ENCODE peak calls at places on chromosomes 2 and 18, in seven cellular contexts. One of them, this sample, is unnamed.

GRCh38 chr2:239113164-239113563 is 265.3 kb downstream of the TWIST2 start:
- DNase-seq in fibroblast of lung: peak
- DNase-seq in progenitor cell of endocrine pancreas: no peak
- DNase-seq in SK-N-SH: no peak
- DNase-seq in B cell: no peak
- DNase-seq in BE2C: no peak
- DNase-seq in left ventricle myocardium inferior: no peak
- DNase-seq in this sample: no peak

GRCh38 chr2:216242365-216242764 is 129.9 kb downstream of the MARCHF4 start:
- DNase-seq in fibroblast of lung: no peak
- DNase-seq in left ventricle myocardium inferior: peak
- DNase-seq in BE2C: peak
- DNase-seq in SK-N-SH: peak
- DNase-seq in progenitor cell of endocrine pancreas: no peak
- DNase-seq in B cell: no peak
- DNase-seq in this sample: no peak

GRCh38 chr18:22254088-22254487 is 84.7 kb downstream of the GATA6 start:
- DNase-seq in B cell: no peak
- DNase-seq in left ventricle myocardium inferior: no peak
- DNase-seq in SK-N-SH: no peak
- DNase-seq in BE2C: no peak
- DNase-seq in fibroblast of lung: no peak
- DNase-seq in progenitor cell of endocrine pancreas: no peak
- DNase-seq in this sample: peak

GRCh38 chr2:188811522-188811921 is 162.7 kb upstream of the COL3A1 start:
- DNase-seq in left ventricle myocardium inferior: no peak
- DNase-seq in fibroblast of lung: peak
- DNase-seq in B cell: no peak
- DNase-seq in BE2C: no peak
- DNase-seq in SK-N-SH: no peak
- DNase-seq in progenitor cell of endocrine pancreas: no peak
- DNase-seq in this sample: no peak

GRCh38 chr2:56749152-56749752 is 565.5 kb downstream of the CCDC85A start:
- DNase-seq in B cell: no peak
- DNase-seq in fibroblast of lung: peak
- DNase-seq in SK-N-SH: no peak
- DNase-seq in BE2C: no peak
- DNase-seq in left ventricle myocardium inferior: no peak
- DNase-seq in progenitor cell of endocrine pancreas: no peak
- DNase-seq in this sample: no peak

GRCh38 chr2:53519925-53520629 is 247.5 kb upstream of the CHAC2 start:
- DNase-seq in left ventricle myocardium inferior: no peak
- DNase-seq in SK-N-SH: no peak
- DNase-seq in progenitor cell of endocrine pancreas: no peak
- DNase-seq in fibroblast of lung: no peak
- DNase-seq in BE2C: no peak
- DNase-seq in B cell: no peak
- DNase-seq in this sample: no peak

GRCh38 chr2:199911052-199911876 is at the start of gene C2orf69:
- DNase-seq in SK-N-SH: peak
- DNase-seq in progenitor cell of endocrine pancreas: peak
- DNase-seq in fibroblast of lung: peak
- DNase-seq in BE2C: peak
- DNase-seq in left ventricle myocardium inferior: peak
- DNase-seq in B cell: peak
- DNase-seq in this sample: peak

GRCh38 chr2:38171208-38171858 is 95.4 kb upstream of the CYP1B1 start:
- DNase-seq in fibroblast of lung: peak
- DNase-seq in SK-N-SH: no peak
- DNase-seq in progenitor cell of endocrine pancreas: no peak
- DNase-seq in B cell: no peak
- DNase-seq in left ventricle myocardium inferior: no peak
- DNase-seq in BE2C: no peak
- DNase-seq in this sample: no peak

GRCh38 chr2:215895330-215895729 is 118.0 kb downstream of the MREG start:
- DNase-seq in BE2C: no peak
- DNase-seq in left ventricle myocardium inferior: no peak
- DNase-seq in B cell: no peak
- DNase-seq in progenitor cell of endocrine pancreas: no peak
- DNase-seq in SK-N-SH: no peak
- DNase-seq in fibroblast of lung: no peak
- DNase-seq in this sample: no peak

GRCh38 chr18:48122376-48122775 is 191.9 kb upstream of the SMAD2 start:
- DNase-seq in left ventricle myocardium inferior: no peak
- DNase-seq in B cell: no peak
- DNase-seq in SK-N-SH: no peak
- DNase-seq in BE2C: no peak
- DNase-seq in progenitor cell of endocrine pancreas: no peak
- DNase-seq in fibroblast of lung: no peak
- DNase-seq in this sample: no peak

GRCh38 chr2:207333599-207334308 is 168.0 kb upstream of the KLF7 start:
- DNase-seq in fibroblast of lung: no peak
- DNase-seq in SK-N-SH: no peak
- DNase-seq in B cell: no peak
- DNase-seq in progenitor cell of endocrine pancreas: no peak
- DNase-seq in BE2C: no peak
- DNase-seq in left ventricle myocardium inferior: no peak
- DNase-seq in this sample: no peak

GRCh38 chr2:134420920-134421319 is 167.0 kb downstream of the MGAT5 start:
- DNase-seq in progenitor cell of endocrine pancreas: no peak
- DNase-seq in SK-N-SH: no peak
- DNase-seq in B cell: no peak
- DNase-seq in BE2C: no peak
- DNase-seq in fibroblast of lung: no peak
- DNase-seq in left ventricle myocardium inferior: no peak
- DNase-seq in this sample: no peak

GRCh38 chr18:70705831-70706416 is 417.1 kb downstream of the SOCS6 start:
- DNase-seq in fibroblast of lung: no peak
- DNase-seq in left ventricle myocardium inferior: no peak
- DNase-seq in SK-N-SH: no peak
- DNase-seq in progenitor cell of endocrine pancreas: no peak
- DNase-seq in B cell: no peak
- DNase-seq in BE2C: no peak
- DNase-seq in this sample: no peak

GRCh38 chr2:95231723-95232122 is 24.4 kb downstream of the ZNF892 start:
- DNase-seq in SK-N-SH: peak
- DNase-seq in fibroblast of lung: peak
- DNase-seq in B cell: no peak
- DNase-seq in progenitor cell of endocrine pancreas: peak
- DNase-seq in left ventricle myocardium inferior: peak
- DNase-seq in BE2C: peak
- DNase-seq in this sample: no peak

GRCh38 chr2:129191530-129191929 is 787.9 kb upstream of the RAB6C start:
- DNase-seq in left ventricle myocardium inferior: no peak
- DNase-seq in BE2C: no peak
- DNase-seq in SK-N-SH: no peak
- DNase-seq in progenitor cell of endocrine pancreas: no peak
- DNase-seq in fibroblast of lung: no peak
- DNase-seq in B cell: no peak
- DNase-seq in this sample: no peak

GRCh38 chr18:11960743-11961380 is 20.4 kb upstream of the IMPA2 start:
- DNase-seq in SK-N-SH: no peak
- DNase-seq in progenitor cell of endocrine pancreas: no peak
- DNase-seq in fibroblast of lung: no peak
- DNase-seq in B cell: no peak
- DNase-seq in BE2C: no peak
- DNase-seq in left ventricle myocardium inferior: no peak
- DNase-seq in this sample: no peak

GRCh38 chr18:11962586-11962985 is 18.7 kb upstream of the IMPA2 start:
- DNase-seq in progenitor cell of endocrine pancreas: no peak
- DNase-seq in B cell: no peak
- DNase-seq in SK-N-SH: no peak
- DNase-seq in BE2C: no peak
- DNase-seq in fibroblast of lung: no peak
- DNase-seq in left ventricle myocardium inferior: no peak
- DNase-seq in this sample: no peak

GRCh38 chr18:11963991-11964484 is 17.3 kb upstream of the IMPA2 start:
- DNase-seq in B cell: no peak
- DNase-seq in SK-N-SH: no peak
- DNase-seq in left ventricle myocardium inferior: no peak
- DNase-seq in fibroblast of lung: no peak
- DNase-seq in BE2C: no peak
- DNase-seq in progenitor cell of endocrine pancreas: no peak
- DNase-seq in this sample: no peak
- TF ChIP-seq CTCF in B cell: no peak
- TF ChIP-seq CTCF in SK-N-SH: no peak
- TF ChIP-seq CTCF in left ventricle myocardium inferior: no peak
- TF ChIP-seq CTCF in fibroblast of lung: no peak
- TF ChIP-seq CTCF in BE2C: no peak
- TF ChIP-seq CTCF in progenitor cell of endocrine pancreas: no peak
- TF ChIP-seq CTCF in this sample: peak

DNA sequence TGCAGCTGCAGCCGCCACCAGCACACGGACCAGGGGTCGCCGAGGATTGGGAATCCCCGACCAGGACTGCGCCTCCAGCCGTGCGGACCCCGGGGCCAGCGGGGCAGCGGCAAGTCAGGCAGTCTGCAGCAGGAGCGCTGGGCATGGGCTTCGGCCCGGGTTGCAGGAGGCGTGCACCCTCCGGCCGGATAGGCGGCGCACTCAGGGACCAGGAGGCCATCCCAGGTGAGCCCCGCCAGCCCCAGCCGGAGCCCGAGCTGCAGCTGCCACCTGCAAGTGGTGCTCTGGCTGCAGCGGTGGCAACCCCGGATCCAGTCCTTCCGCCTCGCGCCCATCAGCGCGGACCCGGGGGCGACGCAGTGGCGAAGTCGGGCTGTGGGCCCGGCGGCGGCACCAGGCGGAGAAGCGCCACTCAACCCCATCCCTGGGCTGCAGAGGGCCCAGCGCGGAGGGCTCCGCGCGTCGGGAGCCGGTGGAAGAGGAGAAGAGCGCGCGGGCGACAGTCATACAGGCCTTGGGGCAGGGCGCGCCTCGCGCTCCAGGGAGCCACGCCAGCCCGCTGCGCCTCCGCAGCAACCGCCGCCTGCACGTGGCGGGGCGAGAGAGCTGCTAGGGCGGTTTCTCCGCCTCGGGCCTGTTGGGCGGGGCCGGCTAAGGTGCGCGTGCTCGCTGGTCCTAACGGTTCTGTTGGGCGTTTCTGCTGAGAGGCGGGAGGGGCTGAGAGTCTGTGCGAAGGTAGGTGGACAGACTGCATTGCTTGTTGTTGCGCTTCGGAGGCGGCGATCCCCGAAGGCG is 73.9 kb downstream of the RPIA start:
- DNase-seq in progenitor cell of endocrine pancreas: peak
- DNase-seq in left ventricle myocardium inferior: no peak
- DNase-seq in fibroblast of lung: peak
- DNase-seq in SK-N-SH: peak
- DNase-seq in BE2C: peak
- DNase-seq in B cell: peak
- DNase-seq in this sample: no peak
- TF ChIP-seq CTCF in progenitor cell of endocrine pancreas: no peak
- TF ChIP-seq CTCF in left ventricle myocardium inferior: no peak
- TF ChIP-seq CTCF in fibroblast of lung: no peak
- TF ChIP-seq CTCF in SK-N-SH: no peak
- TF ChIP-seq CTCF in BE2C: no peak
- TF ChIP-seq CTCF in B cell: no peak
- TF ChIP-seq CTCF in this sample: no peak

GRCh38 chr2:219542931-219543595 is 546 bp downstream of the CHPF start:
- DNase-seq in B cell: no peak
- DNase-seq in SK-N-SH: peak
- DNase-seq in left ventricle myocardium inferior: peak
- DNase-seq in progenitor cell of endocrine pancreas: no peak
- DNase-seq in fibroblast of lung: peak
- DNase-seq in BE2C: no peak
- DNase-seq in this sample: no peak

GRCh38 chr2:219543596-219544358 is at the start of the genes CHPF and TMEM198:
- DNase-seq in left ventricle myocardium inferior: peak
- DNase-seq in BE2C: peak
- DNase-seq in fibroblast of lung: peak
- DNase-seq in B cell: peak
- DNase-seq in SK-N-SH: peak
- DNase-seq in progenitor cell of endocrine pancreas: peak
- DNase-seq in this sample: peak

GRCh38 chr2:219539926-219540678 is 3.5 kb downstream of the CHPF start:
- DNase-seq in BE2C: no peak
- DNase-seq in fibroblast of lung: no peak
- DNase-seq in progenitor cell of endocrine pancreas: no peak
- DNase-seq in left ventricle myocardium inferior: no peak
- DNase-seq in B cell: no peak
- DNase-seq in SK-N-SH: no peak
- DNase-seq in this sample: no peak

GRCh38 chr2:219540784-219541504 is 2.7 kb downstream of the CHPF start:
- DNase-seq in B cell: no peak
- DNase-seq in BE2C: no peak
- DNase-seq in progenitor cell of endocrine pancreas: no peak
- DNase-seq in fibroblast of lung: no peak
- DNase-seq in left ventricle myocardium inferior: no peak
- DNase-seq in SK-N-SH: no peak
- DNase-seq in this sample: no peak

GRCh38 chr2:219541611-219542180 is 1.9 kb downstream of the CHPF start:
- DNase-seq in SK-N-SH: peak
- DNase-seq in B cell: peak
- DNase-seq in left ventricle myocardium inferior: peak
- DNase-seq in BE2C: peak
- DNase-seq in fibroblast of lung: peak
- DNase-seq in progenitor cell of endocrine pancreas: peak
- DNase-seq in this sample: no peak
- TF ChIP-seq CTCF in SK-N-SH: peak
- TF ChIP-seq CTCF in B cell: peak
- TF ChIP-seq CTCF in left ventricle myocardium inferior: peak
- TF ChIP-seq CTCF in BE2C: peak
- TF ChIP-seq CTCF in fibroblast of lung: peak
- TF ChIP-seq CTCF in progenitor cell of endocrine pancreas: peak
- TF ChIP-seq CTCF in this sample: peak

GRCh38 chr2:60100034-60100433 is 453.4 kb downstream of the BCL11A start:
- DNase-seq in SK-N-SH: no peak
- DNase-seq in B cell: no peak
- DNase-seq in left ventricle myocardium inferior: no peak
- DNase-seq in progenitor cell of endocrine pancreas: no peak
- DNase-seq in fibroblast of lung: no peak
- DNase-seq in BE2C: no peak
- DNase-seq in this sample: no peak

GRCh38 chr2:60092781-60093180 is 460.7 kb downstream of the BCL11A start:
- DNase-seq in SK-N-SH: no peak
- DNase-seq in B cell: no peak
- DNase-seq in BE2C: no peak
- DNase-seq in fibroblast of lung: no peak
- DNase-seq in progenitor cell of endocrine pancreas: no peak
- DNase-seq in left ventricle myocardium inferior: no peak
- DNase-seq in this sample: no peak

GRCh38 chr2:60096556-60096955 is 456.9 kb downstream of the BCL11A start:
- DNase-seq in left ventricle myocardium inferior: no peak
- DNase-seq in SK-N-SH: no peak
- DNase-seq in BE2C: no peak
- DNase-seq in fibroblast of lung: no peak
- DNase-seq in progenitor cell of endocrine pancreas: no peak
- DNase-seq in B cell: no peak
- DNase-seq in this sample: no peak

GRCh38 chr2:60094450-60094929 is 459.0 kb downstream of the BCL11A start:
- DNase-seq in SK-N-SH: no peak
- DNase-seq in fibroblast of lung: no peak
- DNase-seq in left ventricle myocardium inferior: no peak
- DNase-seq in progenitor cell of endocrine pancreas: no peak
- DNase-seq in B cell: no peak
- DNase-seq in BE2C: no peak
- DNase-seq in this sample: no peak

DNA sequence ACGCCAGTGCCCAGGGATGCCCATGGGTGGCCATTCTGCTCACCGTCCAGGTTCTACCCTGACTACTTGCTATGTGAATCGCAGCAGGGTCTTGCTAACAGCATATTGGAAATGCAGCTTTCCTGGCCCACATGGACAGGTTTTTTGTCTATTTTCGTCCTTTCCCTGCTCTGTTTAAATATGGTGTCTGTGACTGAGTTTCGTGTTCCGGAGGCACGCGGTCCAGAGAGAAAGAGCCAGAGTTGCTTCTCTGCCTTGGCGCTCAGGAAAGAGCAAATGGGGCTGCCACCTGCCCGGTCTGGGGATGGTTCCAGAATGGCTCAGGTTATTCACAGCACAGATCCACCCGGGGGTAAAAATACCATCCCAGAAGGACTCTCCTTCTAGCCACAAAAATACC is 456.2 kb downstream of the BCL11A start:
- DNase-seq in progenitor cell of endocrine pancreas: no peak
- DNase-seq in B cell: no peak
- DNase-seq in BE2C: no peak
- DNase-seq in SK-N-SH: no peak
- DNase-seq in left ventricle myocardium inferior: no peak
- DNase-seq in fibroblast of lung: no peak
- DNase-seq in this sample: no peak
- TF ChIP-seq CTCF in progenitor cell of endocrine pancreas: no peak
- TF ChIP-seq CTCF in B cell: no peak
- TF ChIP-seq CTCF in BE2C: no peak
- TF ChIP-seq CTCF in SK-N-SH: no peak
- TF ChIP-seq CTCF in left ventricle myocardium inferior: no peak
- TF ChIP-seq CTCF in fibroblast of lung: no peak
- TF ChIP-seq CTCF in this sample: no peak

This sample was measured in chondrocyte.